ENCODE peak calls at places on chromosome 22, in five cellular contexts. One of them, this sample, is unnamed. For H3K4me1, the result is how much of the 10 kb centered on the place peaks cover.

GRCh38 chr22:32854351-32854804 is 52.9 kb downstream of the TIMP3 start:
- DNase-seq in A549: no peak
- DNase-seq in vagina: no peak
- DNase-seq in neuronal stem cell: no peak
- DNase-seq in stomach: no peak
- DNase-seq in this sample: no peak

GRCh38 chr22:33867118-33867863 is 53.0 kb downstream of the LARGE1 start:
- DNase-seq in A549: no peak
- DNase-seq in stomach: peak
- DNase-seq in vagina: no peak
- DNase-seq in neuronal stem cell: no peak
- DNase-seq in this sample: peak

GRCh38 chr22:41951898-41952474 is at the start of gene SMIM45:
- DNase-seq in stomach: no peak
- DNase-seq in neuronal stem cell: peak
- DNase-seq in vagina: no peak
- DNase-seq in A549: no peak
- DNase-seq in this sample: no peak

GRCh38 chr22:37331811-37332536 is 49.7 kb downstream of the CYTH4 start:
- DNase-seq in stomach: no peak
- DNase-seq in vagina: no peak
- DNase-seq in neuronal stem cell: no peak
- DNase-seq in A549: no peak
- DNase-seq in this sample: no peak

GRCh38 chr22:24423519-24424000 is 3.8 kb upstream of the ADORA2A start:
- DNase-seq in A549: peak
- DNase-seq in vagina: no peak
- DNase-seq in neuronal stem cell: peak
- DNase-seq in stomach: peak
- DNase-seq in this sample: no peak

GRCh38 chr22:28019881-28020861 is 101.1 kb upstream of the PITPNB start:
- DNase-seq in vagina: no peak
- DNase-seq in A549: peak
- DNase-seq in stomach: peak
- DNase-seq in neuronal stem cell: peak
- DNase-seq in this sample: peak

GRCh38 chr22:42180349-42180842 is 49.8 kb upstream of the CYP2D6 start:
- DNase-seq in vagina: no peak
- DNase-seq in stomach: no peak
- DNase-seq in A549: no peak
- DNase-seq in neuronal stem cell: no peak
- DNase-seq in this sample: no peak

GRCh38 chr22:19121631-19122142 is 525 bp downstream of the DGCR2 start:
- DNase-seq in neuronal stem cell: peak
- DNase-seq in A549: peak
- DNase-seq in stomach: peak
- DNase-seq in vagina: no peak
- DNase-seq in this sample: no peak

GRCh38 chr22:33335611-33336279 is 277.6 kb upstream of the SYN3 start:
- DNase-seq in vagina: no peak
- DNase-seq in A549: no peak
- DNase-seq in neuronal stem cell: no peak
- DNase-seq in stomach: no peak
- DNase-seq in this sample: no peak

GRCh38 chr22:46588279-46589140 is 31.7 kb upstream of the GRAMD4 start:
- DNase-seq in vagina: no peak
- DNase-seq in neuronal stem cell: no peak
- DNase-seq in A549: no peak
- DNase-seq in stomach: no peak
- DNase-seq in this sample: no peak
- H3K4me1 ChIP-seq in vagina: under half
- H3K4me1 ChIP-seq in neuronal stem cell: under half
- H3K4me1 ChIP-seq in A549: under half
- H3K4me1 ChIP-seq in stomach: half or more
- H3K4me1 ChIP-seq in this sample: under half

DNA sequence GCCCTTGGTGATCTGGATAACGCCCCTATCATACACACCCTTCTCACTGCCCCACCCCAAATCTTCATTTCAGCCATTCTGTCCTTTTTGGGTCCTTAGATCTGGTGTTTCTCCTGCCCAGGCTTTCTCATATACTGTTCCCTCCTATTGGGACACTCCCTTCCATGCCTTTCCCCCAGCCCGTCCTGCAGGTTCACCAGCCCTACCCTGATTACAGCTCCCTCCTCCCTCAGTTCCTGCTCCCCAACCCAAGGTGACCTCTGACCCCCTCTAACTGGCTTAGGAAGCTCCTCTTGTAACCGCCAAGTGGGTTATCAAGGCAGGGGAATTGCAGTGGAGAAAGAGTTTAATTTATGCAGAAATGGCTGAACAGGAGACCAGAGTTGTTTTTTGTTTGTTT is 13.0 kb downstream of the MTFP1 start:
- DNase-seq in neuronal stem cell: no peak
- DNase-seq in vagina: no peak
- DNase-seq in stomach: no peak
- DNase-seq in A549: no peak
- DNase-seq in this sample: no peak
- H3K4me3 ChIP-seq in neuronal stem cell: no peak
- H3K4me3 ChIP-seq in vagina: no peak
- H3K4me3 ChIP-seq in stomach: no peak
- H3K4me3 ChIP-seq in A549: no peak
- H3K4me3 ChIP-seq in this sample: no peak

GRCh38 chr22:43955040-43955882 is at the start of gene SAMM50:
- DNase-seq in A549: peak
- DNase-seq in vagina: no peak
- DNase-seq in neuronal stem cell: peak
- DNase-seq in stomach: peak
- DNase-seq in this sample: peak
- H3K4me1 ChIP-seq in A549: under half
- H3K4me1 ChIP-seq in vagina: under half
- H3K4me1 ChIP-seq in neuronal stem cell: under half
- H3K4me1 ChIP-seq in stomach: under half
- H3K4me1 ChIP-seq in this sample: under half

GRCh38 chr22:44328762-44329161 is 16.0 kb upstream of the SHISAL1 start:
- DNase-seq in neuronal stem cell: no peak
- DNase-seq in vagina: no peak
- DNase-seq in stomach: no peak
- DNase-seq in A549: no peak
- DNase-seq in this sample: no peak

GRCh38 chr22:44328326-44328725 is 15.6 kb upstream of the SHISAL1 start:
- DNase-seq in A549: no peak
- DNase-seq in stomach: no peak
- DNase-seq in neuronal stem cell: no peak
- DNase-seq in vagina: no peak
- DNase-seq in this sample: no peak

GRCh38 chr22:44329179-44329796 is 16.5 kb upstream of the SHISAL1 start:
- DNase-seq in stomach: no peak
- DNase-seq in A549: no peak
- DNase-seq in vagina: no peak
- DNase-seq in neuronal stem cell: no peak
- DNase-seq in this sample: peak

GRCh38 chr22:44326549-44326881 is 13.8 kb upstream of the SHISAL1 start:
- DNase-seq in neuronal stem cell: no peak
- DNase-seq in vagina: no peak
- DNase-seq in stomach: no peak
- DNase-seq in A549: no peak
- DNase-seq in this sample: no peak

GRCh38 chr22:44325718-44326548 is 13.2 kb upstream of the SHISAL1 start:
- DNase-seq in neuronal stem cell: no peak
- DNase-seq in vagina: no peak
- DNase-seq in stomach: no peak
- DNase-seq in A549: no peak
- DNase-seq in this sample: no peak
- H3K4me3 ChIP-seq in neuronal stem cell: no peak
- H3K4me3 ChIP-seq in vagina: peak
- H3K4me3 ChIP-seq in stomach: peak
- H3K4me3 ChIP-seq in A549: peak
- H3K4me3 ChIP-seq in this sample: peak

GRCh38 chr22:46107753-46108563 is 42.4 kb upstream of the PPARA start:
- DNase-seq in stomach: no peak
- DNase-seq in vagina: no peak
- DNase-seq in A549: no peak
- DNase-seq in neuronal stem cell: no peak
- DNase-seq in this sample: no peak
- H3K4me1 ChIP-seq in stomach: half or more
- H3K4me1 ChIP-seq in vagina: half or more
- H3K4me1 ChIP-seq in A549: half or more
- H3K4me1 ChIP-seq in neuronal stem cell: under half
- H3K4me1 ChIP-seq in this sample: under half